ENCODE peak calls at places on chromosomes 1 and 21, in nine cellular contexts. U, I, J, W, R, F, B, K and S are unnamed samples.

GRCh38 chr1:29245876-29246275 is 9.6 kb downstream of the PTPRU start:
- DNase-seq in U (no peak), I (peak; percentile 59), J (peak; percentile 85), W (no peak), R (no peak), F (peak; percentile 33), B (no peak), K (peak; percentile 67), S (no peak)

GRCh38 chr21:41171210-41171609 is 3.2 kb downstream of the BACE2 start:
- DNase-seq in U (peak; percentile 73), I (no peak), J (no peak), W (no peak), R (peak; percentile 51), F (no peak), B (no peak), K (peak; percentile 42), S (peak; percentile 75)

GRCh38 chr1:153763365-153764225 is 11.6 kb upstream of the SLC27A3 start:
- DNase-seq in U (no peak), I (no peak), J (no peak), W (no peak), R (no peak), F (no peak), B (no peak), K (peak; percentile 64), S (no peak)

GRCh38 chr1:153626929-153627796 is at the start of gene S100A13:
- DNase-seq in U (peak; percentile 92), I (peak; percentile 79), J (peak; percentile 88), W (no peak), R (peak; percentile 96), F (peak; percentile 57), B (no peak), K (peak; percentile 96), S (peak; percentile 89)

GRCh38 chr1:64493864-64494263 is 23.9 kb downstream of the CACHD1 start:
- DNase-seq in U (no peak), I (no peak), J (no peak), W (no peak), R (no peak), F (no peak), B (no peak), K (no peak), S (no peak)

GRCh38 chr1:6141601-6142000 is 38.5 kb downstream of the CHD5 start:
- DNase-seq in U (no peak), I (no peak), J (peak; percentile 67), W (no peak), R (no peak), F (no peak), B (no peak), K (no peak), S (no peak)

GRCh38 chr1:231590453-231591198 is 36.0 kb upstream of the DISC1 start:
- DNase-seq in U (peak; percentile 73), I (peak; percentile 64), J (no peak), W (no peak), R (peak; percentile 10), F (peak; percentile 32), B (peak; percentile 43), K (peak; percentile 82), S (no peak)

GRCh38 chr1:70666381-70667140 is 255.5 kb downstream of the CTH start:
- DNase-seq in U (no peak), I (no peak), J (no peak), W (no peak), R (no peak), F (no peak), B (no peak), K (no peak), S (no peak)

GRCh38 chr1:241531195-241532172 is 694 bp upstream of the KMO start:
- DNase-seq in U (no peak), I (peak; percentile 65), J (no peak), W (no peak), R (peak; percentile 35), F (no peak), B (peak; percentile 77), K (peak; percentile 85), S (no peak)

GRCh38 chr1:24961961-24962861 is 32.1 kb upstream of the RUNX3 start:
- DNase-seq in U (no peak), I (no peak), J (peak; percentile 57), W (no peak), R (no peak), F (no peak), B (no peak), K (no peak), S (no peak)

GRCh38 chr1:53084589-53084971 is 22.6 kb downstream of the PODN start:
- DNase-seq in U (no peak), I (no peak), J (peak; percentile 52), W (no peak), R (no peak), F (no peak), B (no peak), K (no peak), S (no peak)

GRCh38 chr1:164767257-164768044 is 208.5 kb downstream of the PBX1 start:
- DNase-seq in U (no peak), I (no peak), J (no peak), W (no peak), R (no peak), F (no peak), B (no peak), K (peak; percentile 98), S (no peak)

GRCh38 chr21:35145626-35146236 is 96.6 kb upstream of the RUNX1 start:
- DNase-seq in U (no peak), I (no peak), J (no peak), W (no peak), R (no peak), F (no peak), B (no peak), K (no peak), S (no peak)

GRCh38 chr1:244862354-244862698 is 2.0 kb downstream of the HNRNPU start:
- DNase-seq in U (no peak), I (no peak), J (no peak), W (no peak), R (no peak), F (no peak), B (no peak), K (no peak), S (no peak)

GRCh38 chr1:84479998-84480397 is 932 bp downstream of the RPF1 start:
- DNase-seq in U (no peak), I (peak; percentile 37), J (no peak), W (no peak), R (no peak), F (no peak), B (no peak), K (no peak), S (no peak)

GRCh38 chr1:31095298-31095981 is 29.9 kb upstream of the PUM1 start:
- DNase-seq in U (no peak), I (no peak), J (peak; percentile 27), W (no peak), R (no peak), F (no peak), B (no peak), K (peak; percentile 79), S (no peak)

GRCh38 chr1:48831579-48831978 is 54.9 kb upstream of the BEND5 start:
- DNase-seq in U (no peak), I (no peak), J (no peak), W (no peak), R (no peak), F (no peak), B (no peak), K (no peak), S (no peak)

GRCh38 chr1:195899762-195900352 is 708.4 kb downstream of the KCNT2 start:
- DNase-seq in U (no peak), I (no peak), J (no peak), W (no peak), R (no peak), F (no peak), B (no peak), K (peak; percentile 59), S (no peak)

GRCh38 chr1:227357229-227358078 is 39.2 kb upstream of the CDC42BPA start:
- DNase-seq in U (peak; percentile 72), I (no peak), J (no peak), W (no peak), R (no peak), F (no peak), B (no peak), K (peak; percentile 95), S (no peak)

GRCh38 chr1:45569962-45570581 is 13.8 kb upstream of the NASP start:
- DNase-seq in U (peak; percentile 87), I (peak; percentile 89), J (peak; percentile 91), W (peak; percentile 39), R (peak; percentile 53), F (peak; percentile 35), B (peak; percentile 71), K (peak; percentile 87), S (no peak)

GRCh38 chr1:22868331-22868730 is 104.3 kb downstream of the LACTBL1 start:
- DNase-seq in U (no peak), I (no peak), J (no peak), W (no peak), R (no peak), F (no peak), B (no peak), K (no peak), S (no peak)

GRCh38 chr1:246782120-246782900 is 58.1 kb downstream of the SCCPDH start:
- DNase-seq in U (no peak), I (peak; percentile 37), J (no peak), W (no peak), R (no peak), F (no peak), B (peak; percentile 20), K (peak; percentile 86), S (no peak)

GRCh38 chr1:151606384-151606783 is 5.5 kb upstream of the SNX27 start:
- DNase-seq in U (no peak), I (no peak), J (no peak), W (no peak), R (no peak), F (no peak), B (no peak), K (peak; percentile 20), S (no peak)

GRCh38 chr1:41363632-41364320 is 2.5 kb downstream of the FOXO6 start:
- DNase-seq in U (no peak), I (peak; percentile 15), J (no peak), W (no peak), R (no peak), F (no peak), B (no peak), K (no peak), S (no peak)

GRCh38 chr1:26945138-26945537 is 15.1 kb downstream of the KDF1 start:
- DNase-seq in U (no peak), I (no peak), J (no peak), W (no peak), R (no peak), F (no peak), B (no peak), K (no peak), S (no peak)

GRCh38 chr1:11134352-11135266 is 34.9 kb upstream of the EXOSC10 start:
- DNase-seq in U (no peak), I (peak; percentile 39), J (peak; percentile 66), W (no peak), R (no peak), F (no peak), B (no peak), K (peak; percentile 26), S (no peak)

GRCh38 chr1:2185880-2186855 is 8.4 kb downstream of the FAAP20 start:
- DNase-seq in U (no peak), I (no peak), J (no peak), W (no peak), R (no peak), F (no peak), B (no peak), K (no peak), S (peak; percentile 64)

GRCh38 chr1:235954306-235955283 is 87.9 kb upstream of the LYST start:
- DNase-seq in U (peak; percentile 60), I (no peak), J (no peak), W (no peak), R (no peak), F (no peak), B (peak; percentile 39), K (no peak), S (peak; percentile 80)

GRCh38 chr1:206002833-206003532 is at the start of gene RAB7B:
- DNase-seq in U (peak; percentile 85), I (no peak), J (peak; percentile 80), W (no peak), R (no peak), F (peak; percentile 47), B (no peak), K (peak; percentile 81), S (peak; percentile 88)

GRCh38 chr1:205748398-205749093 is 1.4 kb downstream of the NUCKS1 start:
- DNase-seq in U (no peak), I (peak; percentile 45), J (no peak), W (no peak), R (peak; percentile 26), F (no peak), B (peak; percentile 29), K (peak; percentile 94), S (no peak)

GRCh38 chr21:26007911-26008579 is 162.5 kb downstream of the APP start:
- DNase-seq in U (no peak), I (peak; percentile 87), J (no peak), W (no peak), R (no peak), F (no peak), B (no peak), K (no peak), S (no peak)